ENCODE peak calls at places on chromosomes 5 and 9, in seven cellular contexts. One of them, this sample, is unnamed.

GRCh38 chr9:99015448-99015847 is 71.7 kb downstream of the COL15A1 start:
- DNase-seq in CD8-positive, alpha-beta memory T cell: no peak
- DNase-seq in mucosa of gallbladder: no peak
- DNase-seq in epithelial cell of esophagus: no peak
- DNase-seq in MV-4-11: no peak
- DNase-seq in endothelial cell of umbilical vein: no peak
- DNase-seq in A172: no peak
- DNase-seq in this sample: no peak

GRCh38 chr5:11076945-11077613 is 316.0 kb upstream of the DAP start:
- DNase-seq in mucosa of gallbladder: no peak
- DNase-seq in epithelial cell of esophagus: no peak
- DNase-seq in CD8-positive, alpha-beta memory T cell: no peak
- DNase-seq in endothelial cell of umbilical vein: no peak
- DNase-seq in A172: no peak
- DNase-seq in MV-4-11: no peak
- DNase-seq in this sample: no peak

GRCh38 chr5:143402464-143403356 is 776 bp downstream of the NR3C1 start:
- DNase-seq in endothelial cell of umbilical vein: peak
- DNase-seq in CD8-positive, alpha-beta memory T cell: peak
- DNase-seq in epithelial cell of esophagus: peak
- DNase-seq in mucosa of gallbladder: peak
- DNase-seq in MV-4-11: peak
- DNase-seq in A172: peak
- DNase-seq in this sample: peak

GRCh38 chr9:19294219-19294618 is 63.7 kb downstream of the DENND4C start:
- DNase-seq in endothelial cell of umbilical vein: no peak
- DNase-seq in A172: no peak
- DNase-seq in MV-4-11: no peak
- DNase-seq in epithelial cell of esophagus: peak
- DNase-seq in CD8-positive, alpha-beta memory T cell: no peak
- DNase-seq in mucosa of gallbladder: no peak
- DNase-seq in this sample: no peak

GRCh38 chr5:116970318-116970717 is 395.7 kb upstream of the SEMA6A start:
- DNase-seq in mucosa of gallbladder: no peak
- DNase-seq in epithelial cell of esophagus: peak
- DNase-seq in endothelial cell of umbilical vein: no peak
- DNase-seq in MV-4-11: no peak
- DNase-seq in CD8-positive, alpha-beta memory T cell: no peak
- DNase-seq in A172: peak
- DNase-seq in this sample: no peak

GRCh38 chr5:1185038-1185651 is 16.2 kb upstream of the SLC6A19 start:
- DNase-seq in epithelial cell of esophagus: no peak
- DNase-seq in CD8-positive, alpha-beta memory T cell: no peak
- DNase-seq in MV-4-11: no peak
- DNase-seq in A172: no peak
- DNase-seq in endothelial cell of umbilical vein: no peak
- DNase-seq in mucosa of gallbladder: peak
- DNase-seq in this sample: no peak

GRCh38 chr5:36305571-36306326 is 4.0 kb upstream of the RANBP3L start:
- DNase-seq in epithelial cell of esophagus: peak
- DNase-seq in CD8-positive, alpha-beta memory T cell: no peak
- DNase-seq in endothelial cell of umbilical vein: peak
- DNase-seq in A172: peak
- DNase-seq in mucosa of gallbladder: peak
- DNase-seq in MV-4-11: peak
- DNase-seq in this sample: peak

GRCh38 chr5:170429014-170429413 is 39.8 kb upstream of the KCNMB1 start:
- DNase-seq in MV-4-11: peak
- DNase-seq in endothelial cell of umbilical vein: no peak
- DNase-seq in CD8-positive, alpha-beta memory T cell: no peak
- DNase-seq in epithelial cell of esophagus: peak
- DNase-seq in A172: peak
- DNase-seq in mucosa of gallbladder: no peak
- DNase-seq in this sample: peak

GRCh38 chr9:137078701-137079400 is 1.5 kb downstream of the UAP1L1 start:
- DNase-seq in mucosa of gallbladder: no peak
- DNase-seq in endothelial cell of umbilical vein: no peak
- DNase-seq in A172: no peak
- DNase-seq in epithelial cell of esophagus: no peak
- DNase-seq in CD8-positive, alpha-beta memory T cell: no peak
- DNase-seq in MV-4-11: no peak
- DNase-seq in this sample: no peak

GRCh38 chr5:43802651-43803050 is 199.7 kb downstream of the NNT start:
- DNase-seq in epithelial cell of esophagus: no peak
- DNase-seq in CD8-positive, alpha-beta memory T cell: no peak
- DNase-seq in MV-4-11: no peak
- DNase-seq in mucosa of gallbladder: no peak
- DNase-seq in endothelial cell of umbilical vein: no peak
- DNase-seq in A172: peak
- DNase-seq in this sample: no peak

GRCh38 chr9:37209431-37210386 is 89.3 kb downstream of the ZCCHC7 start:
- DNase-seq in mucosa of gallbladder: no peak
- DNase-seq in MV-4-11: peak
- DNase-seq in epithelial cell of esophagus: peak
- DNase-seq in endothelial cell of umbilical vein: peak
- DNase-seq in CD8-positive, alpha-beta memory T cell: no peak
- DNase-seq in A172: no peak
- DNase-seq in this sample: peak

GRCh38 chr5:40404613-40405012 is 275.1 kb upstream of the PTGER4 start:
- DNase-seq in CD8-positive, alpha-beta memory T cell: no peak
- DNase-seq in endothelial cell of umbilical vein: no peak
- DNase-seq in epithelial cell of esophagus: no peak
- DNase-seq in A172: no peak
- DNase-seq in MV-4-11: peak
- DNase-seq in mucosa of gallbladder: no peak
- DNase-seq in this sample: no peak

GRCh38 chr9:12290166-12290869 is 402.9 kb upstream of the TYRP1 start:
- DNase-seq in MV-4-11: no peak
- DNase-seq in CD8-positive, alpha-beta memory T cell: no peak
- DNase-seq in A172: no peak
- DNase-seq in epithelial cell of esophagus: no peak
- DNase-seq in mucosa of gallbladder: no peak
- DNase-seq in endothelial cell of umbilical vein: no peak
- DNase-seq in this sample: no peak

GRCh38 chr9:35731415-35732184 is 395 bp downstream of the TLN1 start:
- DNase-seq in mucosa of gallbladder: no peak
- DNase-seq in A172: no peak
- DNase-seq in epithelial cell of esophagus: peak
- DNase-seq in MV-4-11: no peak
- DNase-seq in endothelial cell of umbilical vein: no peak
- DNase-seq in CD8-positive, alpha-beta memory T cell: no peak
- DNase-seq in this sample: no peak

GRCh38 chr9:93594041-93594756 is 17.8 kb downstream of the PHF2 start:
- DNase-seq in mucosa of gallbladder: no peak
- DNase-seq in MV-4-11: no peak
- DNase-seq in endothelial cell of umbilical vein: no peak
- DNase-seq in CD8-positive, alpha-beta memory T cell: no peak
- DNase-seq in A172: peak
- DNase-seq in epithelial cell of esophagus: peak
- DNase-seq in this sample: no peak

GRCh38 chr9:130336027-130336595 is 70.6 kb downstream of the HMCN2 start:
- DNase-seq in epithelial cell of esophagus: no peak
- DNase-seq in CD8-positive, alpha-beta memory T cell: no peak
- DNase-seq in A172: no peak
- DNase-seq in MV-4-11: no peak
- DNase-seq in endothelial cell of umbilical vein: no peak
- DNase-seq in mucosa of gallbladder: no peak
- DNase-seq in this sample: no peak

GRCh38 chr5:169181785-169182184 is 119.2 kb downstream of the SLIT3 start:
- DNase-seq in mucosa of gallbladder: no peak
- DNase-seq in MV-4-11: no peak
- DNase-seq in CD8-positive, alpha-beta memory T cell: no peak
- DNase-seq in A172: no peak
- DNase-seq in endothelial cell of umbilical vein: no peak
- DNase-seq in epithelial cell of esophagus: peak
- DNase-seq in this sample: no peak

GRCh38 chr5:1851290-1851934 is 31.3 kb downstream of the IRX4 start:
- DNase-seq in MV-4-11: no peak
- DNase-seq in A172: no peak
- DNase-seq in endothelial cell of umbilical vein: no peak
- DNase-seq in CD8-positive, alpha-beta memory T cell: no peak
- DNase-seq in epithelial cell of esophagus: no peak
- DNase-seq in mucosa of gallbladder: no peak
- DNase-seq in this sample: no peak

GRCh38 chr5:87770601-87771121 is 357.9 kb upstream of the CCNH start:
- DNase-seq in endothelial cell of umbilical vein: no peak
- DNase-seq in CD8-positive, alpha-beta memory T cell: no peak
- DNase-seq in mucosa of gallbladder: no peak
- DNase-seq in MV-4-11: no peak
- DNase-seq in A172: no peak
- DNase-seq in epithelial cell of esophagus: no peak
- DNase-seq in this sample: no peak

GRCh38 chr9:130421802-130422276 is 22.9 kb upstream of the ASS1 start:
- DNase-seq in endothelial cell of umbilical vein: no peak
- DNase-seq in mucosa of gallbladder: no peak
- DNase-seq in MV-4-11: no peak
- DNase-seq in CD8-positive, alpha-beta memory T cell: no peak
- DNase-seq in epithelial cell of esophagus: peak
- DNase-seq in A172: peak
- DNase-seq in this sample: peak

GRCh38 chr5:150615141-150615699 is 25.2 kb upstream of the SYNPO start:
- DNase-seq in mucosa of gallbladder: peak
- DNase-seq in CD8-positive, alpha-beta memory T cell: no peak
- DNase-seq in epithelial cell of esophagus: peak
- DNase-seq in A172: no peak
- DNase-seq in endothelial cell of umbilical vein: peak
- DNase-seq in MV-4-11: no peak
- DNase-seq in this sample: peak

GRCh38 chr9:111851536-111851935 is 45.1 kb upstream of the UGCG start:
- DNase-seq in epithelial cell of esophagus: peak
- DNase-seq in A172: peak
- DNase-seq in MV-4-11: no peak
- DNase-seq in mucosa of gallbladder: no peak
- DNase-seq in CD8-positive, alpha-beta memory T cell: no peak
- DNase-seq in endothelial cell of umbilical vein: no peak
- DNase-seq in this sample: peak

GRCh38 chr5:120396186-120396585 is 67.9 kb upstream of the PRR16 start:
- DNase-seq in endothelial cell of umbilical vein: no peak
- DNase-seq in A172: peak
- DNase-seq in mucosa of gallbladder: no peak
- DNase-seq in MV-4-11: no peak
- DNase-seq in epithelial cell of esophagus: peak
- DNase-seq in CD8-positive, alpha-beta memory T cell: no peak
- DNase-seq in this sample: no peak

GRCh38 chr9:91117959-91118651 is 243.6 kb downstream of the AUH start:
- DNase-seq in mucosa of gallbladder: peak
- DNase-seq in CD8-positive, alpha-beta memory T cell: no peak
- DNase-seq in A172: no peak
- DNase-seq in endothelial cell of umbilical vein: peak
- DNase-seq in MV-4-11: no peak
- DNase-seq in epithelial cell of esophagus: no peak
- DNase-seq in this sample: peak

GRCh38 chr5:176891331-176891958 is 7.7 kb downstream of the HK3 start:
- DNase-seq in mucosa of gallbladder: no peak
- DNase-seq in CD8-positive, alpha-beta memory T cell: no peak
- DNase-seq in epithelial cell of esophagus: no peak
- DNase-seq in endothelial cell of umbilical vein: no peak
- DNase-seq in MV-4-11: no peak
- DNase-seq in A172: no peak
- DNase-seq in this sample: no peak

GRCh38 chr9:136759436-136760325 is 1.6 kb upstream of the LCN8 start:
- DNase-seq in CD8-positive, alpha-beta memory T cell: no peak
- DNase-seq in A172: no peak
- DNase-seq in endothelial cell of umbilical vein: no peak
- DNase-seq in MV-4-11: no peak
- DNase-seq in epithelial cell of esophagus: no peak
- DNase-seq in mucosa of gallbladder: no peak
- DNase-seq in this sample: no peak

GRCh38 chr5:151569132-151570046 is 21.7 kb downstream of the FAT2 start:
- DNase-seq in endothelial cell of umbilical vein: no peak
- DNase-seq in MV-4-11: no peak
- DNase-seq in mucosa of gallbladder: no peak
- DNase-seq in A172: peak
- DNase-seq in epithelial cell of esophagus: peak
- DNase-seq in CD8-positive, alpha-beta memory T cell: no peak
- DNase-seq in this sample: no peak

GRCh38 chr5:53087596-53087995 is 22.0 kb downstream of the MOCS2 start:
- DNase-seq in A172: no peak
- DNase-seq in mucosa of gallbladder: no peak
- DNase-seq in CD8-positive, alpha-beta memory T cell: no peak
- DNase-seq in epithelial cell of esophagus: no peak
- DNase-seq in MV-4-11: no peak
- DNase-seq in endothelial cell of umbilical vein: no peak
- DNase-seq in this sample: no peak

GRCh38 chr9:16310288-16311145 is 560.0 kb downstream of the BNC2 start:
- DNase-seq in mucosa of gallbladder: no peak
- DNase-seq in epithelial cell of esophagus: no peak
- DNase-seq in A172: no peak
- DNase-seq in CD8-positive, alpha-beta memory T cell: no peak
- DNase-seq in endothelial cell of umbilical vein: no peak
- DNase-seq in MV-4-11: no peak
- DNase-seq in this sample: no peak

GRCh38 chr5:172293054-172293744 is 9.6 kb upstream of the UBTD2 start:
- DNase-seq in epithelial cell of esophagus: peak
- DNase-seq in endothelial cell of umbilical vein: peak
- DNase-seq in A172: peak
- DNase-seq in MV-4-11: peak
- DNase-seq in CD8-positive, alpha-beta memory T cell: peak
- DNase-seq in mucosa of gallbladder: peak
- DNase-seq in this sample: peak

GRCh38 chr9:133355881-133356357 is 368 bp downstream of the SURF1 start:
- DNase-seq in CD8-positive, alpha-beta memory T cell: no peak
- DNase-seq in epithelial cell of esophagus: peak
- DNase-seq in endothelial cell of umbilical vein: peak
- DNase-seq in A172: no peak
- DNase-seq in MV-4-11: no peak
- DNase-seq in mucosa of gallbladder: no peak
- DNase-seq in this sample: peak

GRCh38 chr5:71924980-71925379 is 182.3 kb upstream of the MAP1B start:
- DNase-seq in epithelial cell of esophagus: peak
- DNase-seq in MV-4-11: peak
- DNase-seq in A172: peak
- DNase-seq in endothelial cell of umbilical vein: peak
- DNase-seq in mucosa of gallbladder: no peak
- DNase-seq in CD8-positive, alpha-beta memory T cell: no peak
- DNase-seq in this sample: no peak

GRCh38 chr5:180640765-180641565 is 8.4 kb downstream of the FLT4 start:
- DNase-seq in MV-4-11: no peak
- DNase-seq in A172: no peak
- DNase-seq in mucosa of gallbladder: no peak
- DNase-seq in endothelial cell of umbilical vein: no peak
- DNase-seq in epithelial cell of esophagus: no peak
- DNase-seq in CD8-positive, alpha-beta memory T cell: no peak
- DNase-seq in this sample: peak

GRCh38 chr9:98191615-98192502 is 578 bp downstream of the CORO2A start:
- DNase-seq in mucosa of gallbladder: no peak
- DNase-seq in CD8-positive, alpha-beta memory T cell: peak
- DNase-seq in endothelial cell of umbilical vein: no peak
- DNase-seq in MV-4-11: no peak
- DNase-seq in epithelial cell of esophagus: peak
- DNase-seq in A172: peak
- DNase-seq in this sample: peak

GRCh38 chr5:86232246-86232645 is 385.5 kb upstream of the COX7C start:
- DNase-seq in epithelial cell of esophagus: no peak
- DNase-seq in MV-4-11: no peak
- DNase-seq in endothelial cell of umbilical vein: no peak
- DNase-seq in CD8-positive, alpha-beta memory T cell: no peak
- DNase-seq in A172: no peak
- DNase-seq in mucosa of gallbladder: no peak
- DNase-seq in this sample: no peak